ENCODE peak calls at places on chromosomes 5 and 9, in seven cellular contexts. U, S, X, A, I, Z and J are unnamed samples.

GRCh38 chr9:959914-960313 is 16.5 kb upstream of the DMRT3 start:
- DNase-seq in U (no peak), S (no peak), X (peak; percentile 68), A (no peak), I (no peak), Z (no peak), J (no peak)

GRCh38 chr9:92964607-92964975 is 17.3 kb downstream of the FGD3 start:
- DNase-seq in U (no peak), S (no peak), X (no peak), A (no peak), I (no peak), Z (no peak), J (no peak)

GRCh38 chr5:114316167-114316566 is 45.7 kb upstream of the KCNN2 start:
- DNase-seq in U (no peak), S (no peak), X (no peak), A (no peak), I (no peak), Z (no peak), J (no peak)

GRCh38 chr9:36999728-37000333 is 34.2 kb downstream of the PAX5 start:
- DNase-seq in U (no peak), S (no peak), X (no peak), A (no peak), I (no peak), Z (no peak), J (no peak)

GRCh38 chr9:74498616-74499095 is 1.5 kb downstream of the RORB start:
- DNase-seq in U (no peak), S (no peak), X (no peak), A (peak; percentile 8), I (peak; percentile 31), Z (no peak), J (no peak)

GRCh38 chr9:127856094-127856740 is 1.8 kb upstream of the ENG start:
- DNase-seq in U (no peak), S (no peak), X (no peak), A (no peak), I (no peak), Z (no peak), J (no peak)

GRCh38 chr5:2442686-2443354 is 308.7 kb downstream of the IRX2 start:
- DNase-seq in U (no peak), S (no peak), X (no peak), A (no peak), I (no peak), Z (no peak), J (no peak)

GRCh38 chr5:103755974-103756373 is 193.4 kb upstream of the NUDT12 start:
- DNase-seq in U (no peak), S (no peak), X (no peak), A (no peak), I (no peak), Z (no peak), J (no peak)

GRCh38 chr5:127014573-127014972 is 15.8 kb downstream of the MARCHF3 start:
- DNase-seq in U (no peak), S (no peak), X (no peak), A (no peak), I (no peak), Z (no peak), J (no peak)

GRCh38 chr5:1445313-1445894 is at the start of gene SLC6A3:
- DNase-seq in U (no peak), S (no peak), X (no peak), A (peak; percentile 75), I (peak; percentile 67), Z (no peak), J (no peak)

GRCh38 chr5:82129723-82130285 is 148.3 kb downstream of the RPS23 start:
- DNase-seq in U (no peak), S (no peak), X (no peak), A (no peak), I (no peak), Z (no peak), J (no peak)

GRCh38 chr9:124721109-124721850 is 49.8 kb downstream of the NR6A1 start:
- DNase-seq in U (peak; percentile 59), S (peak; percentile 64), X (no peak), A (no peak), I (no peak), Z (peak; percentile 62), J (no peak)

GRCh38 chr5:117204926-117205869 is 630.6 kb upstream of the SEMA6A start:
- DNase-seq in U (no peak), S (no peak), X (no peak), A (no peak), I (no peak), Z (no peak), J (no peak)

GRCh38 chr5:138370537-138370936 is 18.1 kb downstream of the KDM3B start:
- DNase-seq in U (no peak), S (peak; percentile 21), X (no peak), A (no peak), I (no peak), Z (no peak), J (no peak)

GRCh38 chr5:120207139-120207538 is 257.0 kb upstream of the PRR16 start:
- DNase-seq in U (no peak), S (peak; percentile 25), X (no peak), A (no peak), I (no peak), Z (peak; percentile 30), J (no peak)

GRCh38 chr5:72949481-72949880 is 6.4 kb upstream of the FCHO2 start:
- DNase-seq in U (no peak), S (no peak), X (no peak), A (no peak), I (no peak), Z (no peak), J (no peak)

GRCh38 chr5:72955143-72955767 is 586 bp upstream of the FCHO2 start:
- DNase-seq in U (no peak), S (no peak), X (no peak), A (no peak), I (no peak), Z (no peak), J (peak; percentile 8)

GRCh38 chr5:72955768-72956323 is at the start of gene FCHO2:
- DNase-seq in U (peak; percentile 94), S (peak; percentile 95), X (peak; percentile 97), A (peak; percentile 100), I (peak; percentile 98), Z (peak; percentile 96), J (peak; percentile 95)

GRCh38 chr5:72954389-72954788 is 1.5 kb upstream of the FCHO2 start:
- DNase-seq in U (no peak), S (no peak), X (no peak), A (no peak), I (no peak), Z (no peak), J (no peak)

GRCh38 chr5:72951850-72952468 is 3.9 kb upstream of the FCHO2 start:
- DNase-seq in U (peak; percentile 70), S (peak; percentile 78), X (peak; percentile 82), A (no peak), I (no peak), Z (peak; percentile 16), J (no peak)
- H2AFZ ChIP-seq in U (peak overlapping the region; percentile 73), S (no peak overlapping the region), X (peak overlapping the region; percentile 76), A (no peak overlapping the region), I (no peak overlapping the region), Z (no peak overlapping the region), J (no peak overlapping the region)

DNA sequence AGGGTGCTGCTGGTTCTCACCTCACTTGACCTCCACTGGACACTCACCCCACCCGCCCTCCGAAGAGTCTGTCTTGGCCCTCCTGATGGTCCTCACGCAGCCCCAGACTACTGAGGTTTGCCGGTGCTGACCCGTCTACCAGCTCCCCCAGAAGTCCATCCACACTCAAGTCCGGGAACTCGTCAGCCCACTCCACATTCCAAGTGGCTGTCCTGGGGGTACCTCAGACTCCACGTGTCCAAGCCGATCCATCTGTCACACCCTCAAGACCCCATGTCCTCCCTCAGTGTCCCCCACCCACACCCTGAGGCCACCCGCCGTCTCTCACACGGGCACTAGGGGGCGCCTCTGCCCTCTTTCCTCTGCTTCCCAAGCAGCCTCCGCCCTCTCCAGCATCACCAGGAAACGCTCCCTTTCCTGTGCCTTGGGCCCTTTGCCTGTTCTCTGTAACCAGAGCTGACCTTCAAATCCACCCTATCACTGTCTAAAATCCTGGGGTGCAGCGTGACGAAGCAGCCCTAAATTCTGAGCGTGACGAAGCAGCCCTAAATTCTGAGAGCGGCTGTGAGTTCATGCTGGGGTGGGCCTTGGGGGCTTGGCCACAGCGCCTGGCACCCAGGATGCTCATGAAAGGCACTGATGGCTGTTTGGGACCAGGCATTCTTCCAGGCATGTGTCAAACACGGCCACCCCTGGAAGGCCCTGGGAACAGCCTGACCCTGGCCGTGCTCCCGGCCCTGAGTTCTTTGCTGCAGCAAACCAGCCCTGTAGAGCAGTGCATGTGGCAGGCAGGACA is 95.7 kb downstream of the KCNT1 start:
- DNase-seq in U (peak; percentile 24), S (peak; percentile 31), X (peak; percentile 52), A (peak; percentile 51), I (peak; percentile 51), Z (peak; percentile 34), J (no peak)
- H2AFZ ChIP-seq in U (no peak overlapping the region), S (peak overlapping the region; percentile 72), X (no peak overlapping the region), A (no peak overlapping the region), I (peak overlapping the region; percentile 59), Z (no peak overlapping the region), J (no peak overlapping the region)

GRCh38 chr5:169757016-169757415 is 119.9 kb downstream of the DOCK2 start:
- DNase-seq in U (no peak), S (peak; percentile 54), X (no peak), A (no peak), I (no peak), Z (no peak), J (no peak)

GRCh38 chr5:169762338-169763095 is 125.4 kb downstream of the DOCK2 start:
- DNase-seq in U (no peak), S (peak; percentile 64), X (peak; percentile 37), A (no peak), I (no peak), Z (peak; percentile 43), J (no peak)

GRCh38 chr5:169763437-169764301 is 126.6 kb downstream of the DOCK2 start:
- DNase-seq in U (no peak), S (peak; percentile 36), X (no peak), A (no peak), I (no peak), Z (no peak), J (no peak)

GRCh38 chr5:169758886-169759285 is 121.8 kb downstream of the DOCK2 start:
- DNase-seq in U (no peak), S (peak; percentile 18), X (no peak), A (no peak), I (no peak), Z (no peak), J (no peak)

DNA sequence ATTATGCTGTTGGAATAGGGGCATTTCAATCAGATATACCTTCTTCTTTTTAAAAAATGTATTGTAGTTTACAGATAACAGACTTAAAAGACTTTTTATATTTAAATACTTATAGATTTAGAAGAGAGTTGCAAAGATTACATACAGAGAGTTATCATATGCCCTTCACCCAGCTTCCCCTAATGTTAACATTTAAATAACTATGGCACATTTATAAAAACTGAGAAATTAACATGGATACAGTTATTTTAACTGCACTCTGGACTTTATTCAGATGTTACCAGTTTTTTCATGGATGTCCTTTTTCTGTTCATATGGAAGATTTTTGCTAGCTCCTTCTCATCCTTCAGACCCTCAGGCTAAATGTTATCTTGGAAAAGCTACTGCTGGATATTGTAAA is 123.2 kb downstream of the DOCK2 start:
- DNase-seq in U (no peak), S (no peak), X (no peak), A (no peak), I (no peak), Z (no peak), J (no peak)
- H2AFZ ChIP-seq in U (no peak overlapping the region), S (no peak overlapping the region), X (no peak overlapping the region), A (no peak overlapping the region), I (no peak overlapping the region), Z (no peak overlapping the region), J (no peak overlapping the region)

GRCh38 chr5:154312571-154312970 is 122.0 kb downstream of the GALNT10 start:
- DNase-seq in U (no peak), S (peak; percentile 40), X (peak; percentile 61), A (no peak), I (no peak), Z (no peak), J (no peak)
- H2AFZ ChIP-seq in U (no peak overlapping the region), S (no peak overlapping the region), X (no peak overlapping the region), A (no peak overlapping the region), I (no peak overlapping the region), Z (no peak overlapping the region), J (no peak overlapping the region)

GRCh38 chr9:115182264-115182663 is 64.3 kb upstream of the TNC start:
- DNase-seq in U (no peak), S (no peak), X (no peak), A (no peak), I (no peak), Z (no peak), J (no peak)
- H2AFZ ChIP-seq in U (no peak overlapping the region), S (no peak overlapping the region), X (no peak overlapping the region), A (no peak overlapping the region), I (peak overlapping the region; percentile 70), Z (no peak overlapping the region), J (no peak overlapping the region)